ENCODE peak calls at places on chromosomes 11 and 22, in five cellular contexts. W, P, D, F and I are unnamed samples.

GRCh38 chr11:914747-915493 is 4.3 kb upstream of the CHID1 start:
- DNase-seq in W (peak; percentile 51), P (no peak), F (peak; percentile 63), D (no peak), I (no peak)

GRCh38 chr11:131370090-131370751 is at the start of gene NTM:
- DNase-seq in P (no peak), D (peak; percentile 69), W (no peak), F (peak; percentile 42), I (no peak)

GRCh38 chr11:120565436-120566155 is 54.0 kb downstream of the GRIK4 start:
- DNase-seq in F (no peak), W (no peak), P (peak; percentile 27), D (no peak), I (no peak)

GRCh38 chr11:96207459-96208449 is 135.2 kb downstream of the MAML2 start:
- DNase-seq in W (no peak), P (peak; percentile 58), F (no peak), D (no peak), I (no peak)

GRCh38 chr11:6646040-6646439 is 9.6 kb downstream of the DCHS1 start:
- DNase-seq in P (peak; percentile 88), F (peak; percentile 85), W (no peak), D (no peak), I (peak; percentile 57)

GRCh38 chr11:15711311-15711710 is 596.6 kb downstream of the INSC start:
- DNase-seq in P (no peak), D (no peak), W (peak; percentile 54), F (no peak), I (no peak)

GRCh38 chr22:48715511-48715910 is 1112.2 kb downstream of the BRD1 start:
- DNase-seq in P (no peak), F (no peak), D (no peak), W (no peak), I (no peak)

GRCh38 chr22:25051983-25052710 is 99.6 kb downstream of the KIAA1671 start:
- DNase-seq in W (no peak), D (peak; percentile 69), F (peak; percentile 42), P (no peak), I (no peak)

GRCh38 chr11:14634813-14635212 is 8.8 kb upstream of the PDE3B start:
- DNase-seq in P (no peak), D (no peak), W (no peak), F (no peak), I (no peak)

GRCh38 chr11:87966744-87967143 is 208.5 kb downstream of the RAB38 start:
- DNase-seq in W (no peak), D (no peak), F (no peak), P (no peak), I (no peak)

GRCh38 chr11:71165771-71166170 is 86.6 kb downstream of the SHANK2 start:
- DNase-seq in F (no peak), P (no peak), W (no peak), D (no peak), I (no peak)

GRCh38 chr22:35743466-35743865 is 25.8 kb downstream of the APOL5 start:
- DNase-seq in P (no peak), D (no peak), W (no peak), F (no peak), I (no peak)

GRCh38 chr22:48091060-48091650 is 1328.7 kb downstream of the TBC1D22A start:
- DNase-seq in F (no peak), W (no peak), P (no peak), D (no peak), I (no peak)

GRCh38 chr22:44884562-44884961 is 125.2 kb downstream of the PHF21B start:
- DNase-seq in W (no peak), D (no peak), F (no peak), P (no peak), I (no peak)

GRCh38 chr11:118358071-118358470 is 1.3 kb upstream of the UBE4A start:
- DNase-seq in D (no peak), F (no peak), P (no peak), W (no peak), I (no peak)

GRCh38 chr22:25692392-25692791 is 49.6 kb upstream of the MYO18B start:
- DNase-seq in F (no peak), W (no peak), P (no peak), D (no peak), I (no peak)

GRCh38 chr11:61907282-61907681 is 10.1 kb downstream of the RAB3IL1 start:
- DNase-seq in F (no peak), W (no peak), D (no peak), P (no peak), I (no peak)
- H3K4me3 ChIP-seq in F (no peak overlapping the region), W (no peak overlapping the region), D (no peak overlapping the region), P (no peak overlapping the region), I (no peak overlapping the region)

DNA sequence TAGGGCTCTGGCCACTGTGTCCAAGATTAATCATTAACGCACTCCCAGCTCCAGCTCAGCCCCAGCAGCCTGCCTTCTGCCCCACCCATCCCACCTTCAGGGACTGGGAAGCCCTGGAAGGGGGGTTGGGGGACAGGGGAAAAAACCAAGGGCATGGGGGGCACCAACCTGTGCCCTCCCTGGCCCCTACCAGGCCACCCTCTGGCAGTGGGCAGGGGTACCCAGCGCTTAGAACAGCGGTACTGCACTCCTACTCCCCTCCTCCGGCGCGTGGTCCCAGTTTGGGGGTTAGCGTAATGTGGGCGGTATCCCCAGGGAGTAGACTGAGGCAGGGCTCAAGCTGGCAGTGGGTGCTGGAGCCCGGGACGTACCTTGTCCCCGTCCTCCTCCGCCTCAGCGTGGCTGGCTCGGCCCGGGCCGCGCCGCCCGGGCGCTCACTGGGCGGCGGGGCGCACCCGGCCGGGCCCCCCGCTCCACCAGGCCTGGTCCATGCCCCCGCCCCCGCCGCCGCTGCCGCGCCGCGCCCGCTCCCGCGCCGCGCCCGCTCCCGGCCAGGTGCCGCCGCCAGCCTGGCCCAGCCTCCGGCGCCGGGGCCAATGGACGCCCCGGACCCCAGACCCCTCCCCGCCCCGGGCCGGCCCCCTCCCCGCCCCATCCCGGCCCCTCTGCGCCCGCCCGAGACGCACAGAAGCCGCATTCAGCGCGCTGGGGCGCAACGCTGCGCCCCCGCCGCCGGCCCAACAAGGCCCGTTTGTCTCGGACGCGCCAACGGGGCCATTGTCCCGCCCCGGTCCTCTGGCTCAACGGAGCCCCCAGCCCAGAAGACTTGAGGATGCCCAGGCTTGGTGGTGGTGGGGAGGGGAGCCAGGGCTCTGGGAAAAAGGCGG is at the start of gene GAL3ST1:
- DNase-seq in D (peak; percentile 59), F (no peak), P (no peak), W (peak; percentile 99), I (no peak)
- H3K4me3 ChIP-seq in D (peak within 1 kb of the TSS; percentile 35), F (peak within 1 kb of the TSS; percentile 32), P (no peak within 1 kb of the TSS), W (peak within 1 kb of the TSS; percentile 57), I (peak within 1 kb of the TSS; percentile 20)

GRCh38 chr11:69818243-69819108 is 740 bp downstream of the FGF3 start:
- DNase-seq in P (peak; percentile 5), W (peak; percentile 83), D (no peak), F (no peak), I (no peak)
- H3K4me3 ChIP-seq in P (no peak overlapping the region), W (peak overlapping the region; percentile 32), D (no peak overlapping the region), F (peak overlapping the region; percentile 52), I (no peak overlapping the region)

GRCh38 chr11:100188137-100188783 is 498.8 kb upstream of the ARHGAP42 start:
- DNase-seq in D (no peak), W (no peak), P (no peak), F (no peak), I (no peak)
- H3K4me3 ChIP-seq in D (no peak overlapping the region), W (no peak overlapping the region), P (no peak overlapping the region), F (no peak overlapping the region), I (no peak overlapping the region)

DNA sequence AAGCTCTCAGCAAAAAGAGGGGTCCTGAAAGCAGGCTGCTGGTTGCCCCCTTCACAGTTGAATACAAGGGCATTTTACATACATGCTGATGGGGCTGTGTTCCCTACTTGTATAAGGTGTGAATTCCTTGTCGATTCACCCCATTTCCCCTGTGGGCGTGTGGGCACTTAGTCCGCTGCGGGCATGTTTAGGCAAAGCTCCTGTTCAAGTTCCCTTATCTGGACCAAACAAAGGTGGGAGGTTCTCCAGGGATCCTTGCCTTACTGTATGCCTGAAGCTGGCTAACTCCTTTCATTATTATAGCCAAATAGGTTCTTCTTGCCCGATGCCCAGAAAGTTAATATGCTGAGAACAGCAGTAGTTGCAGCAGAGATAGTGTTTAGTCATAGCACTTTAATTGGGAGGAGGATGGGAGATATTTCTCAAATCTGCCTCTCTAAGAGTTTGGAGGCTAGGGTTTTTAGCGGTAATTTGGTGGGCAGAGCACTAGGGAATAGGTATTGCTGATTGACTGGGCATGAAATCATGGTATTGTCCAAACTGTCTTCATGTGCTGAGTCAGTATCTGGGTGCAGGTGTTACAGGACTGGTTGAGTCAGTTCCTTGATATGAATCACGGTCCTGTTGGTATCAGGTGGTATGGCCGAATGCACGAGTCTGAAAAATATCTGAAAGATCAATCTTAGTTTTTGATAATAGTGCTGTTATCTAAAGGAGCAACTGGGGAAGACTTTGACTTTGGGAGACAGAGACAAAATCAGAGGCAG is 32.7 kb downstream of the METTL15 start:
- DNase-seq in W (no peak), F (no peak), P (no peak), D (no peak), I (no peak)
- H3K4me3 ChIP-seq in W (no peak overlapping the region), F (no peak overlapping the region), P (no peak overlapping the region), D (no peak overlapping the region), I (no peak overlapping the region)

GRCh38 chr11:86064236-86064803 is 4.6 kb downstream of the PICALM start:
- DNase-seq in D (no peak), F (no peak), P (peak; percentile 72), W (no peak), I (no peak)

GRCh38 chr11:86066606-86067229 is 2.2 kb downstream of the PICALM start:
- DNase-seq in P (no peak), D (no peak), F (no peak), W (no peak), I (no peak)

GRCh38 chr11:86068138-86068861 is 584 bp downstream of the PICALM start:
- DNase-seq in P (peak; percentile 43), D (peak; percentile 35), W (peak; percentile 55), F (peak; percentile 31), I (peak; percentile 42)

GRCh38 chr11:86067230-86068137 is 1.4 kb downstream of the PICALM start:
- DNase-seq in D (no peak), P (no peak), W (no peak), F (no peak), I (no peak)

GRCh38 chr11:86066033-86066432 is 2.9 kb downstream of the PICALM start:
- DNase-seq in P (no peak), D (no peak), W (no peak), F (no peak), I (no peak)
- H3K4me3 ChIP-seq in P (peak overlapping the region; percentile 91), D (peak overlapping the region; percentile 81), W (no peak overlapping the region), F (peak overlapping the region; percentile 94), I (peak overlapping the region; percentile 93)

DNA sequence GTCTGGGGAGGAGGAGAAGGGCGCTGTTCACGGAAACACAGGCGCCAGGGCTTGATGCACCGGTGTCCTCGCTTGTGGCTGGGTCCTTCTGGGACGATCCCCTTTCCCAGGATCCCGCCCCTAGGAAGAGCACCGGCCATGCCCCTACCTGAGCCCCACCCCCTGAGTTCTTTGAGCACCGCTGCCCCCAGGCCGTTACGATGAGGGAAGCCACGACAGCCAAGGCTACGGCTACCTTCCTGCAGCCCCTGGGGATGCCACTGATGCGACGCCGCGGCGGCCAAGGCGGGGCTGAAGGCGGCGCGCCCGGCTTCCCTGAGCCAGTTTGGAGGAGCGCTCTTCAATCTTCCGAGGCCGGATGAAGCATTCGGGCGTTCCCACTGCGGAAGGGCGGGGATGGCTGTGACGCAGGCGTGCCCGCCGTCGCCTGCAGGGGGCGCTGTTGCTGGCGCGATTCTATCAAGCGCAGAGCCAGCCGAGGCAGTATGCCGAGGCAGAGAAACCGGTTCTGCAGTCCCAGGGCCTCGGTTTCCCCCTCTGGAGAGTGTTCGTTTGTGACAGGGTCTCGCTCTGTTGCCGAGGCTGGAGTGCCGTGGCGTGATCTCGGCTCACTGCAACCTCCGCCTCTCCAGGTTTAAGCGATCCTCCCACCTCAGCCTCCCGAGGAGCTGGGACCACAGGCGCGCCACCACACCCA is 9.7 kb upstream of the NEFH start:
- DNase-seq in W (peak; percentile 96), D (peak; percentile 63), F (peak; percentile 33), P (peak; percentile 68), I (no peak)
- H3K4me3 ChIP-seq in W (peak overlapping the region; percentile 59), D (no peak overlapping the region), F (peak overlapping the region; percentile 52), P (peak overlapping the region; percentile 22), I (no peak overlapping the region)

GRCh38 chr22:31286360-31287255 is 5.7 kb downstream of the PIK3IP1 start:
- DNase-seq in W (no peak), F (no peak), D (no peak), P (peak; percentile 25), I (peak; percentile 32)
- H3K4me3 ChIP-seq in W (no peak overlapping the region), F (no peak overlapping the region), D (no peak overlapping the region), P (no peak overlapping the region), I (no peak overlapping the region)